ENCODE peak calls at places on chromosomes 4 and X, in five cellular contexts. I, S, N, C and V are unnamed samples.

GRCh38 chrX:119692241-119693031 is 532 bp downstream of the SEPTIN6 start:
- DNase-seq in I (no peak), C (peak; percentile 27), N (peak; percentile 80), S (peak; percentile 70), V (peak; percentile 65)

GRCh38 chr4:2356123-2357069 is 62.0 kb downstream of the ZFYVE28 start:
- DNase-seq in I (no peak), C (no peak), S (peak; percentile 43), N (no peak), V (no peak)

GRCh38 chr4:20840648-20841190 is 140.5 kb downstream of the PACRGL start:
- DNase-seq in I (no peak), C (no peak), N (no peak), S (no peak), V (no peak)

GRCh38 chr4:5571646-5572045 is 136.7 kb downstream of the EVC2 start:
- DNase-seq in S (no peak), I (no peak), N (no peak), C (no peak), V (no peak)

GRCh38 chr4:140802591-140802990 is 46.4 kb upstream of the TBC1D9 start:
- DNase-seq in C (no peak), S (no peak), I (no peak), N (no peak), V (no peak)

GRCh38 chr4:30808266-30808665 is 88.1 kb downstream of the PCDH7 start:
- DNase-seq in C (no peak), I (no peak), S (no peak), N (no peak), V (no peak)

GRCh38 chr4:183468210-183469095 is 24.0 kb downstream of the CDKN2AIP start:
- DNase-seq in S (no peak), N (no peak), C (no peak), I (no peak), V (no peak)

GRCh38 chr4:56730097-56730496 is 49.0 kb upstream of the HOPX start:
- DNase-seq in C (no peak), S (no peak), N (no peak), I (no peak), V (no peak)

GRCh38 chr4:139229534-139230039 is 50.4 kb downstream of the MGARP start:
- DNase-seq in I (no peak), C (peak; percentile 43), N (peak; percentile 7), S (no peak), V (peak; percentile 40)

GRCh38 chr4:5371415-5372190 is 320.3 kb downstream of the STK32B start:
- DNase-seq in N (no peak), I (no peak), S (no peak), C (peak; percentile 61), V (no peak)

GRCh38 chr4:7526491-7526890 is 91.8 kb upstream of the PSAPL1 start:
- DNase-seq in I (no peak), N (no peak), S (no peak), C (no peak), V (no peak)

GRCh38 chr4:41505161-41505653 is 32.8 kb upstream of the LIMCH1 start:
- DNase-seq in C (peak; percentile 84), S (peak; percentile 70), I (no peak), N (no peak), V (no peak)

GRCh38 chr4:101018836-101019235 is 328.5 kb downstream of the PPP3CA start:
- DNase-seq in N (no peak), C (no peak), S (no peak), I (no peak), V (no peak)

GRCh38 chrX:1403228-1403627 is 11.3 kb upstream of the SLC25A6 start:
- DNase-seq in S (peak; percentile 4), I (no peak), C (no peak), N (no peak), V (no peak)

GRCh38 chr4:145452447-145453162 is 29.0 kb upstream of the SMAD1 start:
- DNase-seq in N (no peak), C (peak; percentile 1), S (no peak), I (no peak), V (no peak)

GRCh38 chr4:143348233-143349077 is 11.8 kb downstream of the GAB1 start:
- DNase-seq in N (no peak), I (no peak), C (no peak), S (no peak), V (peak; percentile 80)

GRCh38 chrX:10507181-10507580 is 113.2 kb downstream of the MID1 start:
- DNase-seq in S (no peak), N (no peak), C (peak; percentile 80), I (no peak), V (no peak)

GRCh38 chr4:94757192-94758140 is at the start of gene BMPR1B:
- DNase-seq in N (peak; percentile 0), S (no peak), I (peak; percentile 2), C (peak; percentile 77), V (no peak)

GRCh38 chrX:118218079-118218478 is 101.5 kb upstream of the KLHL13 start:
- DNase-seq in C (no peak), S (no peak), N (no peak), I (no peak), V (no peak)

GRCh38 chr4:174626310-174627022 is 104.2 kb upstream of the HPGD start:
- DNase-seq in I (no peak), N (no peak), C (no peak), S (no peak), V (no peak)

GRCh38 chrX:283115-283845 is 2.1 kb downstream of the PLCXD1 start:
- DNase-seq in N (peak; percentile 93), S (peak; percentile 87), I (peak; percentile 91), C (peak; percentile 87), V (peak; percentile 77)

GRCh38 chr4:7892212-7893019 is 47.2 kb downstream of the AFAP1 start:
- DNase-seq in I (no peak), N (no peak), C (peak; percentile 96), S (peak; percentile 58), V (no peak)

GRCh38 chr4:42709392-42710065 is 52.6 kb upstream of the ATP8A1 start:
- DNase-seq in I (no peak), S (no peak), N (no peak), C (no peak), V (no peak)

GRCh38 chrX:45017946-45018345 is 145.0 kb downstream of the KDM6A start:
- DNase-seq in I (no peak), N (no peak), C (no peak), S (no peak), V (no peak)

GRCh38 chrX:118654331-118654730 is 73.1 kb upstream of the IL13RA1 start:
- DNase-seq in N (no peak), I (no peak), C (no peak), S (no peak), V (no peak)